ENCODE peak calls at places on chromosomes 4 and X, in ten cellular contexts. One of them, this sample, is unnamed.

GRCh38 chr4:139641218-139641617 is 24.4 kb upstream of the MGST2 start:
- DNase-seq in right lobe of liver: no peak
- DNase-seq in stimulated activated CD4-positive, alpha-beta T cell treated with anti-CD3 and anti-CD28 coated beads, TNF-alpha, amount 100 ng/mL, for 48 hours: no peak
- DNase-seq in iPS-NIHi11: no peak
- DNase-seq in kidney tubule cell: peak; percentile 84
- DNase-seq in ureter: no peak
- DNase-seq in heart right ventricle: no peak
- DNase-seq in AG20443: peak; percentile 74
- DNase-seq in aorta: no peak
- DNase-seq in stimulated activated CD8-positive, alpha-beta memory T cell treated with anti-CD3 and anti-CD28 coated beads, Interleukin-7, amount 100 ng/mL, for 1 hour: no peak
- DNase-seq in this sample: no peak

GRCh38 chr4:91963489-91963888 is 340.3 kb upstream of the GRID2 start:
- DNase-seq in right lobe of liver: no peak
- DNase-seq in stimulated activated CD4-positive, alpha-beta T cell treated with anti-CD3 and anti-CD28 coated beads, TNF-alpha, amount 100 ng/mL, for 48 hours: no peak
- DNase-seq in iPS-NIHi11: no peak
- DNase-seq in kidney tubule cell: no peak
- DNase-seq in ureter: no peak
- DNase-seq in heart right ventricle: no peak
- DNase-seq in AG20443: no peak
- DNase-seq in aorta: no peak
- DNase-seq in stimulated activated CD8-positive, alpha-beta memory T cell treated with anti-CD3 and anti-CD28 coated beads, Interleukin-7, amount 100 ng/mL, for 1 hour: no peak
- DNase-seq in this sample: no peak

GRCh38 chr4:163404080-163404479 is 60.4 kb downstream of the NPY5R start:
- DNase-seq in right lobe of liver: no peak
- DNase-seq in stimulated activated CD4-positive, alpha-beta T cell treated with anti-CD3 and anti-CD28 coated beads, TNF-alpha, amount 100 ng/mL, for 48 hours: no peak
- DNase-seq in iPS-NIHi11: no peak
- DNase-seq in kidney tubule cell: no peak
- DNase-seq in ureter: no peak
- DNase-seq in heart right ventricle: no peak
- DNase-seq in AG20443: no peak
- DNase-seq in aorta: no peak
- DNase-seq in stimulated activated CD8-positive, alpha-beta memory T cell treated with anti-CD3 and anti-CD28 coated beads, Interleukin-7, amount 100 ng/mL, for 1 hour: no peak
- DNase-seq in this sample: no peak

GRCh38 chr4:876780-877179 is 50.9 kb upstream of the CPLX1 start:
- DNase-seq in right lobe of liver: no peak
- DNase-seq in stimulated activated CD4-positive, alpha-beta T cell treated with anti-CD3 and anti-CD28 coated beads, TNF-alpha, amount 100 ng/mL, for 48 hours: no peak
- DNase-seq in iPS-NIHi11: peak; percentile 76
- DNase-seq in kidney tubule cell: no peak
- DNase-seq in ureter: no peak
- DNase-seq in heart right ventricle: no peak
- DNase-seq in AG20443: no peak
- DNase-seq in aorta: no peak
- DNase-seq in stimulated activated CD8-positive, alpha-beta memory T cell treated with anti-CD3 and anti-CD28 coated beads, Interleukin-7, amount 100 ng/mL, for 1 hour: no peak
- DNase-seq in this sample: no peak

GRCh38 chr4:121096629-121097028 is 24.3 kb upstream of the NDNF start:
- DNase-seq in right lobe of liver: no peak
- DNase-seq in stimulated activated CD4-positive, alpha-beta T cell treated with anti-CD3 and anti-CD28 coated beads, TNF-alpha, amount 100 ng/mL, for 48 hours: no peak
- DNase-seq in iPS-NIHi11: no peak
- DNase-seq in kidney tubule cell: peak; percentile 29
- DNase-seq in ureter: no peak
- DNase-seq in heart right ventricle: no peak
- DNase-seq in AG20443: peak; percentile 36
- DNase-seq in aorta: no peak
- DNase-seq in stimulated activated CD8-positive, alpha-beta memory T cell treated with anti-CD3 and anti-CD28 coated beads, Interleukin-7, amount 100 ng/mL, for 1 hour: no peak
- DNase-seq in this sample: no peak

GRCh38 chrX:145552643-145553042 is 265.0 kb upstream of the SLITRK2 start:
- DNase-seq in right lobe of liver: no peak
- DNase-seq in stimulated activated CD4-positive, alpha-beta T cell treated with anti-CD3 and anti-CD28 coated beads, TNF-alpha, amount 100 ng/mL, for 48 hours: no peak
- DNase-seq in iPS-NIHi11: no peak
- DNase-seq in kidney tubule cell: no peak
- DNase-seq in ureter: no peak
- DNase-seq in heart right ventricle: no peak
- DNase-seq in AG20443: no peak
- DNase-seq in aorta: no peak
- DNase-seq in stimulated activated CD8-positive, alpha-beta memory T cell treated with anti-CD3 and anti-CD28 coated beads, Interleukin-7, amount 100 ng/mL, for 1 hour: no peak
- DNase-seq in this sample: no peak

GRCh38 chr4:114087596-114088230 is 108.3 kb upstream of the ARSJ start:
- DNase-seq in right lobe of liver: no peak
- DNase-seq in stimulated activated CD4-positive, alpha-beta T cell treated with anti-CD3 and anti-CD28 coated beads, TNF-alpha, amount 100 ng/mL, for 48 hours: no peak
- DNase-seq in iPS-NIHi11: no peak
- DNase-seq in kidney tubule cell: peak; percentile 65
- DNase-seq in ureter: no peak
- DNase-seq in heart right ventricle: no peak
- DNase-seq in AG20443: peak; percentile 52
- DNase-seq in aorta: no peak
- DNase-seq in stimulated activated CD8-positive, alpha-beta memory T cell treated with anti-CD3 and anti-CD28 coated beads, Interleukin-7, amount 100 ng/mL, for 1 hour: no peak
- DNase-seq in this sample: no peak

GRCh38 chrX:14529288-14529989 is at the start of gene GLRA2:
- DNase-seq in right lobe of liver: no peak
- DNase-seq in stimulated activated CD4-positive, alpha-beta T cell treated with anti-CD3 and anti-CD28 coated beads, TNF-alpha, amount 100 ng/mL, for 48 hours: peak; percentile 2
- DNase-seq in iPS-NIHi11: peak; percentile 57
- DNase-seq in kidney tubule cell: peak; percentile 4
- DNase-seq in ureter: no peak
- DNase-seq in heart right ventricle: no peak
- DNase-seq in AG20443: peak; percentile 25
- DNase-seq in aorta: no peak
- DNase-seq in stimulated activated CD8-positive, alpha-beta memory T cell treated with anti-CD3 and anti-CD28 coated beads, Interleukin-7, amount 100 ng/mL, for 1 hour: no peak
- DNase-seq in this sample: peak; percentile 11

GRCh38 chr4:14096406-14096965 is 469.0 kb upstream of the BOD1L1 start:
- DNase-seq in right lobe of liver: no peak
- DNase-seq in stimulated activated CD4-positive, alpha-beta T cell treated with anti-CD3 and anti-CD28 coated beads, TNF-alpha, amount 100 ng/mL, for 48 hours: no peak
- DNase-seq in iPS-NIHi11: no peak
- DNase-seq in kidney tubule cell: no peak
- DNase-seq in ureter: no peak
- DNase-seq in heart right ventricle: no peak
- DNase-seq in AG20443: peak; percentile 74
- DNase-seq in aorta: no peak
- DNase-seq in stimulated activated CD8-positive, alpha-beta memory T cell treated with anti-CD3 and anti-CD28 coated beads, Interleukin-7, amount 100 ng/mL, for 1 hour: no peak
- DNase-seq in this sample: no peak

GRCh38 chrX:106951230-106951629 is 31.0 kb downstream of the CLDN2 start:
- DNase-seq in right lobe of liver: no peak
- DNase-seq in stimulated activated CD4-positive, alpha-beta T cell treated with anti-CD3 and anti-CD28 coated beads, TNF-alpha, amount 100 ng/mL, for 48 hours: no peak
- DNase-seq in iPS-NIHi11: no peak
- DNase-seq in kidney tubule cell: no peak
- DNase-seq in ureter: no peak
- DNase-seq in heart right ventricle: no peak
- DNase-seq in AG20443: no peak
- DNase-seq in aorta: no peak
- DNase-seq in stimulated activated CD8-positive, alpha-beta memory T cell treated with anti-CD3 and anti-CD28 coated beads, Interleukin-7, amount 100 ng/mL, for 1 hour: no peak
- DNase-seq in this sample: no peak

GRCh38 chr4:23720556-23720955 is 169.3 kb downstream of the PPARGC1A start:
- DNase-seq in right lobe of liver: no peak
- DNase-seq in stimulated activated CD4-positive, alpha-beta T cell treated with anti-CD3 and anti-CD28 coated beads, TNF-alpha, amount 100 ng/mL, for 48 hours: no peak
- DNase-seq in iPS-NIHi11: no peak
- DNase-seq in kidney tubule cell: peak; percentile 48
- DNase-seq in ureter: no peak
- DNase-seq in heart right ventricle: no peak
- DNase-seq in AG20443: no peak
- DNase-seq in aorta: no peak
- DNase-seq in stimulated activated CD8-positive, alpha-beta memory T cell treated with anti-CD3 and anti-CD28 coated beads, Interleukin-7, amount 100 ng/mL, for 1 hour: no peak
- DNase-seq in this sample: no peak

GRCh38 chr4:85486425-85487101 is 11.6 kb downstream of the ARHGAP24 start:
- DNase-seq in right lobe of liver: no peak
- DNase-seq in stimulated activated CD4-positive, alpha-beta T cell treated with anti-CD3 and anti-CD28 coated beads, TNF-alpha, amount 100 ng/mL, for 48 hours: no peak
- DNase-seq in iPS-NIHi11: no peak
- DNase-seq in kidney tubule cell: no peak
- DNase-seq in ureter: no peak
- DNase-seq in heart right ventricle: no peak
- DNase-seq in AG20443: no peak
- DNase-seq in aorta: no peak
- DNase-seq in stimulated activated CD8-positive, alpha-beta memory T cell treated with anti-CD3 and anti-CD28 coated beads, Interleukin-7, amount 100 ng/mL, for 1 hour: no peak
- DNase-seq in this sample: no peak

GRCh38 chr4:166042510-166043055 is 169.5 kb downstream of the TLL1 start:
- DNase-seq in right lobe of liver: no peak
- DNase-seq in stimulated activated CD4-positive, alpha-beta T cell treated with anti-CD3 and anti-CD28 coated beads, TNF-alpha, amount 100 ng/mL, for 48 hours: no peak
- DNase-seq in iPS-NIHi11: no peak
- DNase-seq in kidney tubule cell: no peak
- DNase-seq in ureter: no peak
- DNase-seq in heart right ventricle: peak; percentile 8
- DNase-seq in AG20443: no peak
- DNase-seq in aorta: no peak
- DNase-seq in stimulated activated CD8-positive, alpha-beta memory T cell treated with anti-CD3 and anti-CD28 coated beads, Interleukin-7, amount 100 ng/mL, for 1 hour: no peak
- DNase-seq in this sample: no peak

GRCh38 chr4:102684605-102685052 is 76.1 kb downstream of the MANBA start:
- DNase-seq in right lobe of liver: no peak
- DNase-seq in stimulated activated CD4-positive, alpha-beta T cell treated with anti-CD3 and anti-CD28 coated beads, TNF-alpha, amount 100 ng/mL, for 48 hours: no peak
- DNase-seq in iPS-NIHi11: no peak
- DNase-seq in kidney tubule cell: peak; percentile 81
- DNase-seq in ureter: no peak
- DNase-seq in heart right ventricle: no peak
- DNase-seq in AG20443: no peak
- DNase-seq in aorta: no peak
- DNase-seq in stimulated activated CD8-positive, alpha-beta memory T cell treated with anti-CD3 and anti-CD28 coated beads, Interleukin-7, amount 100 ng/mL, for 1 hour: no peak
- DNase-seq in this sample: no peak

GRCh38 chr4:66565796-66566195 is 895.5 kb upstream of the EPHA5 start:
- DNase-seq in right lobe of liver: no peak
- DNase-seq in stimulated activated CD4-positive, alpha-beta T cell treated with anti-CD3 and anti-CD28 coated beads, TNF-alpha, amount 100 ng/mL, for 48 hours: no peak
- DNase-seq in iPS-NIHi11: no peak
- DNase-seq in kidney tubule cell: no peak
- DNase-seq in ureter: no peak
- DNase-seq in heart right ventricle: no peak
- DNase-seq in AG20443: no peak
- DNase-seq in aorta: no peak
- DNase-seq in stimulated activated CD8-positive, alpha-beta memory T cell treated with anti-CD3 and anti-CD28 coated beads, Interleukin-7, amount 100 ng/mL, for 1 hour: no peak
- DNase-seq in this sample: no peak

GRCh38 chr4:100966846-100967245 is 380.5 kb downstream of the PPP3CA start:
- DNase-seq in right lobe of liver: no peak
- DNase-seq in stimulated activated CD4-positive, alpha-beta T cell treated with anti-CD3 and anti-CD28 coated beads, TNF-alpha, amount 100 ng/mL, for 48 hours: no peak
- DNase-seq in iPS-NIHi11: no peak
- DNase-seq in kidney tubule cell: no peak
- DNase-seq in ureter: no peak
- DNase-seq in heart right ventricle: no peak
- DNase-seq in AG20443: no peak
- DNase-seq in aorta: no peak
- DNase-seq in stimulated activated CD8-positive, alpha-beta memory T cell treated with anti-CD3 and anti-CD28 coated beads, Interleukin-7, amount 100 ng/mL, for 1 hour: no peak
- DNase-seq in this sample: no peak

GRCh38 chrX:50470103-50471031 is at the start of gene DGKK:
- DNase-seq in right lobe of liver: peak; percentile 15
- DNase-seq in stimulated activated CD4-positive, alpha-beta T cell treated with anti-CD3 and anti-CD28 coated beads, TNF-alpha, amount 100 ng/mL, for 48 hours: no peak
- DNase-seq in iPS-NIHi11: peak; percentile 58
- DNase-seq in kidney tubule cell: no peak
- DNase-seq in ureter: no peak
- DNase-seq in heart right ventricle: no peak
- DNase-seq in AG20443: peak; percentile 13
- DNase-seq in aorta: no peak
- DNase-seq in stimulated activated CD8-positive, alpha-beta memory T cell treated with anti-CD3 and anti-CD28 coated beads, Interleukin-7, amount 100 ng/mL, for 1 hour: no peak
- DNase-seq in this sample: no peak

GRCh38 chr4:3407930-3408792 is 33.6 kb upstream of the HGFAC start:
- DNase-seq in right lobe of liver: peak; percentile 72
- DNase-seq in stimulated activated CD4-positive, alpha-beta T cell treated with anti-CD3 and anti-CD28 coated beads, TNF-alpha, amount 100 ng/mL, for 48 hours: no peak
- DNase-seq in iPS-NIHi11: peak; percentile 6
- DNase-seq in kidney tubule cell: no peak
- DNase-seq in ureter: no peak
- DNase-seq in heart right ventricle: no peak
- DNase-seq in AG20443: no peak
- DNase-seq in aorta: no peak
- DNase-seq in stimulated activated CD8-positive, alpha-beta memory T cell treated with anti-CD3 and anti-CD28 coated beads, Interleukin-7, amount 100 ng/mL, for 1 hour: no peak
- DNase-seq in this sample: no peak

GRCh38 chrX:42096262-42096939 is 173.0 kb upstream of the CASK start:
- DNase-seq in right lobe of liver: no peak
- DNase-seq in stimulated activated CD4-positive, alpha-beta T cell treated with anti-CD3 and anti-CD28 coated beads, TNF-alpha, amount 100 ng/mL, for 48 hours: no peak
- DNase-seq in iPS-NIHi11: no peak
- DNase-seq in kidney tubule cell: peak; percentile 98
- DNase-seq in ureter: no peak
- DNase-seq in heart right ventricle: peak; percentile 5
- DNase-seq in AG20443: peak; percentile 78
- DNase-seq in aorta: peak; percentile 62
- DNase-seq in stimulated activated CD8-positive, alpha-beta memory T cell treated with anti-CD3 and anti-CD28 coated beads, Interleukin-7, amount 100 ng/mL, for 1 hour: no peak
- DNase-seq in this sample: peak; percentile 41

GRCh38 chrX:69374569-69374968 is 129.6 kb upstream of the NALF2 start:
- DNase-seq in right lobe of liver: no peak
- DNase-seq in stimulated activated CD4-positive, alpha-beta T cell treated with anti-CD3 and anti-CD28 coated beads, TNF-alpha, amount 100 ng/mL, for 48 hours: no peak
- DNase-seq in iPS-NIHi11: no peak
- DNase-seq in kidney tubule cell: no peak
- DNase-seq in ureter: no peak
- DNase-seq in heart right ventricle: peak; percentile 28
- DNase-seq in AG20443: no peak
- DNase-seq in aorta: no peak
- DNase-seq in stimulated activated CD8-positive, alpha-beta memory T cell treated with anti-CD3 and anti-CD28 coated beads, Interleukin-7, amount 100 ng/mL, for 1 hour: no peak
- DNase-seq in this sample: no peak

GRCh38 chrX:74232859-74233258 is 71.1 kb upstream of the ZCCHC13 start:
- DNase-seq in right lobe of liver: no peak
- DNase-seq in stimulated activated CD4-positive, alpha-beta T cell treated with anti-CD3 and anti-CD28 coated beads, TNF-alpha, amount 100 ng/mL, for 48 hours: no peak
- DNase-seq in iPS-NIHi11: peak; percentile 7
- DNase-seq in kidney tubule cell: peak; percentile 24
- DNase-seq in ureter: no peak
- DNase-seq in heart right ventricle: no peak
- DNase-seq in AG20443: no peak
- DNase-seq in aorta: no peak
- DNase-seq in stimulated activated CD8-positive, alpha-beta memory T cell treated with anti-CD3 and anti-CD28 coated beads, Interleukin-7, amount 100 ng/mL, for 1 hour: no peak
- DNase-seq in this sample: no peak

GRCh38 chr4:45944000-45944399 is 179.9 kb downstream of the GABRG1 start:
- DNase-seq in right lobe of liver: no peak
- DNase-seq in stimulated activated CD4-positive, alpha-beta T cell treated with anti-CD3 and anti-CD28 coated beads, TNF-alpha, amount 100 ng/mL, for 48 hours: no peak
- DNase-seq in iPS-NIHi11: no peak
- DNase-seq in kidney tubule cell: no peak
- DNase-seq in ureter: no peak
- DNase-seq in heart right ventricle: no peak
- DNase-seq in AG20443: no peak
- DNase-seq in aorta: no peak
- DNase-seq in stimulated activated CD8-positive, alpha-beta memory T cell treated with anti-CD3 and anti-CD28 coated beads, Interleukin-7, amount 100 ng/mL, for 1 hour: no peak
- DNase-seq in this sample: no peak

GRCh38 chr4:106062452-106062875 is 167.2 kb downstream of the NPNT start:
- DNase-seq in right lobe of liver: no peak
- DNase-seq in stimulated activated CD4-positive, alpha-beta T cell treated with anti-CD3 and anti-CD28 coated beads, TNF-alpha, amount 100 ng/mL, for 48 hours: no peak
- DNase-seq in iPS-NIHi11: no peak
- DNase-seq in kidney tubule cell: peak; percentile 81
- DNase-seq in ureter: no peak
- DNase-seq in heart right ventricle: no peak
- DNase-seq in AG20443: peak; percentile 11
- DNase-seq in aorta: no peak
- DNase-seq in stimulated activated CD8-positive, alpha-beta memory T cell treated with anti-CD3 and anti-CD28 coated beads, Interleukin-7, amount 100 ng/mL, for 1 hour: no peak
- DNase-seq in this sample: no peak

GRCh38 chr4:54169176-54169575 is 59.9 kb upstream of the PDGFRA start:
- DNase-seq in right lobe of liver: no peak
- DNase-seq in stimulated activated CD4-positive, alpha-beta T cell treated with anti-CD3 and anti-CD28 coated beads, TNF-alpha, amount 100 ng/mL, for 48 hours: no peak
- DNase-seq in iPS-NIHi11: no peak
- DNase-seq in kidney tubule cell: peak; percentile 14
- DNase-seq in ureter: no peak
- DNase-seq in heart right ventricle: no peak
- DNase-seq in AG20443: no peak
- DNase-seq in aorta: no peak
- DNase-seq in stimulated activated CD8-positive, alpha-beta memory T cell treated with anti-CD3 and anti-CD28 coated beads, Interleukin-7, amount 100 ng/mL, for 1 hour: no peak
- DNase-seq in this sample: no peak

GRCh38 chr4:113276448-113277158 is 227.2 kb downstream of the ANK2 start:
- DNase-seq in right lobe of liver: no peak
- DNase-seq in stimulated activated CD4-positive, alpha-beta T cell treated with anti-CD3 and anti-CD28 coated beads, TNF-alpha, amount 100 ng/mL, for 48 hours: no peak
- DNase-seq in iPS-NIHi11: no peak
- DNase-seq in kidney tubule cell: no peak
- DNase-seq in ureter: no peak
- DNase-seq in heart right ventricle: peak; percentile 23
- DNase-seq in AG20443: peak; percentile 48
- DNase-seq in aorta: no peak
- DNase-seq in stimulated activated CD8-positive, alpha-beta memory T cell treated with anti-CD3 and anti-CD28 coated beads, Interleukin-7, amount 100 ng/mL, for 1 hour: no peak
- DNase-seq in this sample: no peak

GRCh38 chrX:1531106-1531890 is 5.7 kb downstream of the P2RY8 start:
- DNase-seq in right lobe of liver: no peak
- DNase-seq in stimulated activated CD4-positive, alpha-beta T cell treated with anti-CD3 and anti-CD28 coated beads, TNF-alpha, amount 100 ng/mL, for 48 hours: no peak
- DNase-seq in iPS-NIHi11: no peak
- DNase-seq in kidney tubule cell: no peak
- DNase-seq in ureter: peak; percentile 34
- DNase-seq in heart right ventricle: no peak
- DNase-seq in AG20443: no peak
- DNase-seq in aorta: no peak
- DNase-seq in stimulated activated CD8-positive, alpha-beta memory T cell treated with anti-CD3 and anti-CD28 coated beads, Interleukin-7, amount 100 ng/mL, for 1 hour: no peak
- DNase-seq in this sample: peak; percentile 5

GRCh38 chr4:37976513-37976912 is 16.3 kb downstream of the PTTG2 start:
- DNase-seq in right lobe of liver: no peak
- DNase-seq in stimulated activated CD4-positive, alpha-beta T cell treated with anti-CD3 and anti-CD28 coated beads, TNF-alpha, amount 100 ng/mL, for 48 hours: no peak
- DNase-seq in iPS-NIHi11: no peak
- DNase-seq in kidney tubule cell: peak; percentile 42
- DNase-seq in ureter: no peak
- DNase-seq in heart right ventricle: no peak
- DNase-seq in AG20443: peak; percentile 20
- DNase-seq in aorta: no peak
- DNase-seq in stimulated activated CD8-positive, alpha-beta memory T cell treated with anti-CD3 and anti-CD28 coated beads, Interleukin-7, amount 100 ng/mL, for 1 hour: no peak
- DNase-seq in this sample: peak; percentile 40

GRCh38 chrX:86047174-86047991 is at the start of gene CHM:
- DNase-seq in right lobe of liver: peak; percentile 56
- DNase-seq in stimulated activated CD4-positive, alpha-beta T cell treated with anti-CD3 and anti-CD28 coated beads, TNF-alpha, amount 100 ng/mL, for 48 hours: peak; percentile 28
- DNase-seq in iPS-NIHi11: peak; percentile 66
- DNase-seq in kidney tubule cell: peak; percentile 83
- DNase-seq in ureter: peak; percentile 73
- DNase-seq in heart right ventricle: peak; percentile 70
- DNase-seq in AG20443: peak; percentile 75
- DNase-seq in aorta: peak; percentile 61
- DNase-seq in stimulated activated CD8-positive, alpha-beta memory T cell treated with anti-CD3 and anti-CD28 coated beads, Interleukin-7, amount 100 ng/mL, for 1 hour: peak; percentile 5
- DNase-seq in this sample: peak; percentile 72